ENCODE peak calls at places on chromosomes 12 and 14, in seven cellular contexts. X, R, W, B, M, T and L are unnamed samples.

GRCh38 chr12:88703790-88704189 is 123.5 kb upstream of the KITLG start:
- DNase-seq in X (no peak), T (no peak), B (no peak), W (no peak), M (no peak), R (no peak), L (no peak)

GRCh38 chr12:65741662-65742480 is 82.4 kb upstream of the HMGA2 start:
- DNase-seq in M (no peak), R (no peak), T (peak; percentile 48), W (no peak), B (peak; percentile 5), X (peak; percentile 83), L (peak; percentile 43)

GRCh38 chr12:62250671-62251608 is 9.3 kb upstream of the USP15 start:
- DNase-seq in M (no peak), B (no peak), X (peak; percentile 10), W (no peak), T (no peak), R (no peak), L (peak; percentile 13)

GRCh38 chr14:50835280-50835679 is 4.3 kb upstream of the NIN start:
- DNase-seq in M (no peak), T (peak; percentile 98), R (no peak), W (no peak), B (no peak), X (no peak), L (no peak)

GRCh38 chr12:101823039-101823438 is 7.7 kb downstream of the GNPTAB start:
- DNase-seq in R (no peak), M (no peak), B (no peak), W (no peak), X (no peak), T (no peak), L (no peak)

GRCh38 chr14:90720336-90720735 is 95.9 kb downstream of the TTC7B start:
- DNase-seq in M (no peak), R (peak; percentile 47), B (no peak), X (no peak), W (no peak), T (no peak), L (no peak)

GRCh38 chr12:78062781-78063180 is 232.1 kb downstream of the NAV3 start:
- DNase-seq in R (no peak), B (no peak), W (no peak), M (no peak), T (no peak), X (peak; percentile 18), L (no peak)

GRCh38 chr12:508795-509194 is 49.1 kb downstream of the B4GALNT3 start:
- DNase-seq in T (no peak), M (no peak), R (no peak), X (no peak), W (no peak), B (no peak), L (no peak)

GRCh38 chr14:69154779-69155178 is 1.9 kb upstream of the DCAF5 start:
- DNase-seq in T (peak; percentile 79), W (no peak), M (no peak), B (no peak), R (peak; percentile 36), X (peak; percentile 17), L (no peak)

GRCh38 chr12:59834659-59835474 is 239.0 kb downstream of the SLC16A7 start:
- DNase-seq in R (no peak), X (peak; percentile 11), M (no peak), B (no peak), W (no peak), T (peak; percentile 54), L (peak; percentile 50)

GRCh38 chr12:2183556-2184541 is 131.1 kb downstream of the CACNA1C start:
- DNase-seq in T (peak; percentile 18), B (no peak), R (no peak), X (peak; percentile 66), M (no peak), W (no peak), L (no peak)